ENCODE peak calls at places on chromosomes 5 and 9, in five cellular contexts. C is amniotic stem cell, X is adrenal gland, K is omental fat pad, I is psoas muscle. R is an unnamed sample.

GRCh38 chr5:59020611-59021285 is 437.9 kb downstream of the RAB3C start:
- DNase-seq in C (no peak), X (no peak), K (no peak), I (no peak), R (no peak)

GRCh38 chr9:34556231-34556525 is 33.3 kb downstream of the CNTFR start:
- DNase-seq in C (no peak), X (no peak), K (no peak), I (no peak), R (no peak)

GRCh38 chr9:33159760-33160127 is 7.4 kb downstream of the B4GALT1 start:
- DNase-seq in C (peak; percentile 52), X (peak; percentile 48), K (no peak), I (peak; percentile 55), R (peak; percentile 78)

GRCh38 chr9:86128235-86128822 is 29.0 kb upstream of the GOLM1 start:
- DNase-seq in C (no peak), X (no peak), K (no peak), I (no peak), R (no peak)

GRCh38 chr5:125409101-125409495 is 662.7 kb upstream of the ZNF608 start:
- DNase-seq in C (no peak), X (no peak), K (no peak), I (no peak), R (peak; percentile 21)

GRCh38 chr9:77224750-77225312 is 47.5 kb downstream of the VPS13A start:
- DNase-seq in C (no peak), X (no peak), K (no peak), I (no peak), R (peak; percentile 58)

GRCh38 chr5:57302643-57303042 is 128.8 kb downstream of the GPBP1 start:
- DNase-seq in C (no peak), X (no peak), K (no peak), I (no peak), R (peak; percentile 13)

GRCh38 chr5:152119091-152119490 is 194.4 kb upstream of the GLRA1 start:
- DNase-seq in C (no peak), X (no peak), K (no peak), I (no peak), R (no peak)

GRCh38 chr5:180668835-180669596 is 19.6 kb upstream of the FLT4 start:
- DNase-seq in C (no peak), X (no peak), K (no peak), I (no peak), R (no peak)

GRCh38 chr5:58629190-58630159 is 46.6 kb downstream of the RAB3C start:
- DNase-seq in C (no peak), X (no peak), K (no peak), I (no peak), R (no peak)

GRCh38 chr5:41306005-41306404 is 92.7 kb upstream of the C6 start:
- DNase-seq in C (no peak), X (no peak), K (no peak), I (no peak), R (no peak)

GRCh38 chr5:127561254-127561653 is 43.8 kb downstream of the PRRC1 start:
- DNase-seq in C (no peak), X (no peak), K (no peak), I (no peak), R (peak; percentile 82)

GRCh38 chr9:86713456-86713855 is 233.8 kb downstream of the GAS1 start:
- DNase-seq in C (no peak), X (no peak), K (no peak), I (no peak), R (peak; percentile 88)

GRCh38 chr5:172945151-172945550 is 14.1 kb upstream of the RPL26L1 start:
- DNase-seq in C (no peak), X (no peak), K (no peak), I (no peak), R (no peak)

GRCh38 chr5:39226100-39226451 is 6.7 kb upstream of the FYB1 start:
- DNase-seq in C (no peak), X (no peak), K (no peak), I (no peak), R (no peak)

GRCh38 chr9:114028646-114029045 is 49.5 kb downstream of the AMBP start:
- DNase-seq in C (no peak), X (no peak), K (no peak), I (no peak), R (no peak)

GRCh38 chr5:139392678-139393496 is 2.0 kb downstream of the PROB1 start:
- DNase-seq in C (no peak), X (peak; percentile 61), K (no peak), I (peak; percentile 57), R (no peak)

GRCh38 chr9:134428559-134428958 is 102.3 kb downstream of the RXRA start:
- DNase-seq in C (no peak), X (no peak), K (no peak), I (no peak), R (no peak)

GRCh38 chr9:111362526-111362925 is 32.5 kb upstream of the OR2K2 start:
- DNase-seq in C (no peak), X (no peak), K (no peak), I (no peak), R (peak; percentile 34)

R was measured in AG10803.